ENCODE peak calls at places on chromosomes 16 and 17, in six cellular contexts. L is mucosa of descending colon; R is effector memory CD4-positive, alpha-beta T cell; A is A549; U is vagina; T is Peyer's patch. I is an unnamed sample. For H3K4me1, the result is how much of the 10 kb centered on the place peaks cover.

GRCh38 chr16:2147981-2148671 is at the start of gene RAB26:
- DNase-seq in R (peak), U (no peak), A (peak), T (peak), L (peak), I (peak)

GRCh38 chr16:29147710-29148425 is 163.0 kb downstream of the LAT start:
- DNase-seq in A (no peak), U (no peak), R (no peak), L (no peak), T (no peak), I (peak)

GRCh38 chr17:80220709-80221215 is 535 bp downstream of the SLC26A11 start:
- DNase-seq in U (no peak), R (no peak), L (no peak), T (no peak), A (peak), I (peak)

GRCh38 chr17:74994440-74994839 is 7.0 kb downstream of the CDR2L start:
- DNase-seq in U (no peak), R (no peak), L (no peak), T (no peak), A (no peak), I (no peak)

GRCh38 chr17:74960739-74961342 is 11.7 kb downstream of the HID1 start:
- DNase-seq in T (peak), L (no peak), U (no peak), A (peak), R (no peak), I (no peak)

GRCh38 chr16:85561248-85562101 is 51.6 kb upstream of the GSE1 start:
- DNase-seq in R (no peak), L (no peak), T (no peak), A (no peak), U (no peak), I (no peak)

GRCh38 chr16:75922250-75922649 is 196.0 kb upstream of the CPHXL start:
- DNase-seq in U (no peak), L (no peak), T (no peak), A (no peak), R (no peak), I (no peak)

GRCh38 chr16:50593410-50594139 is 45.4 kb downstream of the NKD1 start:
- DNase-seq in T (no peak), A (no peak), R (no peak), U (no peak), L (no peak), I (no peak)

GRCh38 chr17:8966926-8967325 is 1.4 kb upstream of the PIK3R5 start:
- DNase-seq in A (no peak), L (no peak), T (peak), R (no peak), U (no peak), I (no peak)

GRCh38 chr16:11296706-11297491 is 15.8 kb upstream of the PRM1 start:
- DNase-seq in T (peak), U (no peak), L (no peak), R (no peak), A (no peak), I (no peak)

GRCh38 chr17:39676198-39676819 is 8.1 kb downstream of the PNMT start:
- DNase-seq in T (peak), A (no peak), R (no peak), L (peak), U (no peak), I (peak)

GRCh38 chr16:53175118-53175517 is 120.3 kb downstream of the CHD9 start:
- DNase-seq in T (no peak), R (no peak), U (no peak), L (no peak), A (no peak), I (no peak)

GRCh38 chr16:66882702-66883101 is 2.4 kb downstream of the PDP2 start:
- DNase-seq in R (no peak), L (no peak), A (no peak), T (no peak), U (no peak), I (peak)

GRCh38 chr17:30148376-30148775 is 31.8 kb downstream of the NSRP1 start:
- DNase-seq in R (no peak), A (no peak), T (no peak), L (no peak), U (no peak), I (no peak)

GRCh38 chr17:56675876-56676660 is 82.6 kb downstream of the NOG start:
- DNase-seq in T (no peak), L (no peak), U (no peak), A (no peak), R (no peak), I (no peak)
- H3K4me1 ChIP-seq in T (under half), L (under half), U (under half), A (under half), R (under half), I (under half)

GRCh38 chr17:55335625-55336024 is 70.9 kb downstream of the HLF start:
- DNase-seq in R (no peak), T (no peak), U (no peak), A (no peak), L (no peak), I (no peak)
- H3K4me3 ChIP-seq in R (no peak), T (no peak), U (no peak), A (no peak), L (no peak), I (no peak)

GRCh38 chr17:78915872-78916632 is 9.1 kb downstream of the TIMP2 start:
- DNase-seq in R (no peak), L (no peak), U (no peak), T (no peak), A (peak), I (no peak)

GRCh38 chr17:78920528-78920927 is 4.7 kb downstream of the TIMP2 start:
- DNase-seq in L (no peak), A (no peak), T (no peak), R (no peak), U (no peak), I (no peak)

GRCh38 chr17:78919816-78920516 is 5.2 kb downstream of the TIMP2 start:
- DNase-seq in T (no peak), L (no peak), U (no peak), A (no peak), R (no peak), I (no peak)

GRCh38 chr17:78918979-78919378 is 6.2 kb downstream of the TIMP2 start:
- DNase-seq in L (no peak), U (no peak), R (no peak), A (no peak), T (no peak), I (no peak)

DNA sequence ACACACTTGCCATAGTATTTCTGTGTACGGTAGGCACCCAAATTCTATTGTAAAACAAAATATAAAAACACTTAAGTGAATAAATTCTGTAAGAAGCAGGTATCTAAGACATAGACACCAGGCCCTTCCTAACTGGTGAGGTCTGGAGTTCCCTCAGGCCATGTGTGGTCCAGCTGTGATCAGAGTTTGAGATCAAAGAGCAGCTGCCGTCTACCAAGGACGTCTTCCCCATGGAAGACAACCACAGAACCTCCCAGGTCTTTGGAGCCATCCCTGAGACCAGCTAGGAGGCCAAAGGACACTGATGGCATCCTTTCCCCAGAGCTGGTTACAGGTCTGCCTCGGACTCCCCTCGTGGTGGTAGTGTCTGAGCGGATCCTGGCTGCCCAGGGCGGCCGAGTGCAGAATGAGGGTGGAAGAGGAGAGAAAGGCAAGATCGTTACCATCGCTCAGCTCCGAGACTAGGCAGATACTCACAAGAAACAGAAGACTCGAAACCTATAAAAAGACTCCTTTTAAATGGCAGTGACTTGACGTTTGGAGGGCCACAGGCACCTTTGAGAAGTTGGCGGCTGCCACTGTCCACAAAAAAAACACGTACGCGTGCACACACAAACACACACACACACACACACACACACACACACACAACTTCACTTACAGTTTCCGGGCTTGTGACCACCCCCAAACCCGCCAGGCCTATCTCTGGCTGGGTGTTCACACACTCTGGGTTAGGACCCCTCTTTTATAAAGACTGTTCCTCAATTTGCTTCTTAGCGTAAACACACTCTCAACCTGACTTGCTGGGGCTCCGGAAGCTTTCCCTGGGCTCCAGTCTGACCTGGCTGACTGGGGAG is 7.5 kb downstream of the TIMP2 start:
- DNase-seq in L (no peak), A (no peak), U (no peak), T (no peak), R (no peak), I (no peak)
- H3K4me1 ChIP-seq in L (under half), A (half or more), U (half or more), T (under half), R (under half), I (under half)

GRCh38 chr17:14332331-14332730 is 31.4 kb downstream of the HS3ST3B1 start:
- DNase-seq in T (no peak), L (no peak), U (no peak), R (no peak), A (no peak), I (no peak)
- H3K4me3 ChIP-seq in T (no peak), L (no peak), U (no peak), R (no peak), A (no peak), I (no peak)

DNA sequence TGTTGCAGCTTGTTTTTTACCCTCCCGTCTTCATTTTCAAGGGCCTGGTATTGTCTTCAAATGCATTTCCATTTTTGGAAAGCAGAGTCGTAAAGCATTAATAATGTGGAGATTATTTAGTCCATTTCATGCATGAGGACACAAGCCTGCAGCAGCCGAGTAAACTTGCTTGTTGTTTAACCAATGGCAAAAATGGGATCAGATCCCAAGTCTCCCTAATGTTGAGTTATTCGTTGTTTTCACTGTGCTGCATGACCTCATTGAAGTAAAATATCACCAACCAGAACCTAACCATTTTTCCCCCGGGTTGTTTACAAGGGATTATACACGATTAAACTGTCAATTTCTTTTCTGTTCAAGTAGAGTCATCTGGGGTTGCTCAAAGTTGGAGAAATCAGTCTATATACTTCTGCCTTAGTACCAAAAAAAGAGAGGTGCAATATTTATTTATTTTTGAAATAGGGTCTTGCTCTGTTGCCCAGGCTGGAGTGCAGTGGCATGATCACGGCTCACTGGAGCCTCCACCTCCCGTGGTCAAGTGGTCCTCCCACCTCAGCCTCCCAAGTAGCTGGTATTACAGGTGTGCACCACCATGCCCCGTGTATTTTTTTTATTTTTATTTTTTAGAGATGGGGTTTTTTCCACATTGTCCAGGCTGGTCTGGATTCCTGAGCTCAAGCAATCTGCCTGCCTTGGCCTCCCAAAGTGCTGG is 12.4 kb downstream of the AMZ2 start:
- DNase-seq in T (no peak), U (no peak), A (no peak), L (no peak), R (no peak), I (no peak)
- H3K4me1 ChIP-seq in T (under half), U (under half), A (under half), L (under half), R (under half), I (under half)

DNA sequence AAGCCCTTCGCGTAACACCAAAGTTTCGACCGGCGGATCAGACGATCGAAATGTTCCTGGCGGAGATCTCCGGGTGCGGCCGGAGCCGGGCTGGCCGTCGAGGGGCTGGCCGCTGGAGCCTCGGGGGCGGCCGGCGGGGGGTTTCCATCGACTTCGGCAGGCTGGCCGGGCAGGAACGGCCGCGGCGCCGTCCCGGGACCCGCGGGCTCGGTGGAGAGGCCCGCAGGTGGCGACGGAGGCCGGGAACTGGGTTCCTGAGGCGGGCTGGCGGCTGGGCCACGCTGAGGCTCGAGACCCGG is 1.1 kb downstream of the EPOP start:
- DNase-seq in A (peak), T (peak), R (no peak), L (no peak), U (no peak), I (no peak)
- H3K4me3 ChIP-seq in A (peak), T (peak), R (peak), L (no peak), U (peak), I (no peak)

GRCh38 chr17:48456584-48456983 is 26.6 kb upstream of the SKAP1 start:
- DNase-seq in L (no peak), R (no peak), T (no peak), U (no peak), A (no peak), I (no peak)
- H3K4me1 ChIP-seq in L (under half), R (half or more), T (under half), U (under half), A (under half), I (under half)